ENCODE peak calls at places on chromosomes 12 and 14, in four cellular contexts. I is lower lobe of right lung; V is upper lobe of right lung; K is naive thymus-derived CD4-positive, alpha-beta T cell. Q is an unnamed sample.

GRCh38 chr14:36268957-36269734 is 51.3 kb downstream of the MBIP start:
- DNase-seq in V (no peak), K (no peak), I (peak; percentile 54), Q (no peak)

GRCh38 chr12:120352117-120352516 is 16.8 kb downstream of the MSI1 start:
- DNase-seq in I (no peak), K (no peak), V (no peak), Q (no peak)

GRCh38 chr14:75979071-75979571 is 2.7 kb downstream of the TGFB3 start:
- DNase-seq in V (no peak), I (no peak), K (no peak), Q (no peak)

GRCh38 chr12:132489602-132490239 is at the start of gene FBRSL1:
- DNase-seq in V (peak; percentile 94), K (peak; percentile 92), I (peak; percentile 94), Q (peak; percentile 92)

GRCh38 chr14:72527591-72527990 is 366.3 kb downstream of the DPF3 start:
- DNase-seq in K (no peak), I (no peak), V (no peak), Q (no peak)

GRCh38 chr12:103924761-103925641 is 5.2 kb upstream of the HSP90B1 start:
- DNase-seq in V (no peak), K (no peak), I (no peak), Q (no peak)

GRCh38 chr14:58587271-58587670 is 50.5 kb upstream of the DACT1 start:
- DNase-seq in K (no peak), V (no peak), I (no peak), Q (no peak)

GRCh38 chr12:57759360-57759980 is 4.6 kb downstream of the MARCHF9 start:
- DNase-seq in I (no peak), V (no peak), K (no peak), Q (no peak)

GRCh38 chr14:28780843-28781503 is 14.4 kb downstream of the FOXG1 start:
- DNase-seq in K (no peak), I (no peak), V (no peak), Q (no peak)

GRCh38 chr14:97187916-97188315 is 390.7 kb downstream of the VRK1 start:
- DNase-seq in V (no peak), I (no peak), K (no peak), Q (no peak)

GRCh38 chr14:72666610-72667009 is 227.3 kb downstream of the DPF3 start:
- DNase-seq in I (no peak), V (no peak), K (no peak), Q (no peak)

GRCh38 chr14:95620659-95621059 is 65.6 kb upstream of the TCL1B start:
- DNase-seq in I (no peak), V (no peak), K (no peak), Q (no peak)

GRCh38 chr12:68863109-68863770 is 55.3 kb downstream of the MDM2 start:
- DNase-seq in V (no peak), I (no peak), K (no peak), Q (no peak)

GRCh38 chr12:64744422-64745258 is 14.6 kb downstream of the GNS start:
- DNase-seq in K (no peak), I (no peak), V (no peak), Q (no peak)

GRCh38 chr12:31736472-31736871 is 7.7 kb upstream of the AMN1 start:
- DNase-seq in I (no peak), V (no peak), K (peak; percentile 91), Q (no peak)

GRCh38 chr12:2358986-2359658 is 306.3 kb downstream of the CACNA1C start:
- DNase-seq in K (no peak), V (no peak), I (no peak), Q (no peak)

GRCh38 chr14:90513151-90514014 is 116.6 kb downstream of the CALM1 start:
- DNase-seq in V (peak; percentile 90), I (peak; percentile 91), K (no peak), Q (peak; percentile 78)

GRCh38 chr14:79424462-79424861 is 786.8 kb downstream of the DIO2 start:
- DNase-seq in I (no peak), K (no peak), V (no peak), Q (no peak)

GRCh38 chr14:103817595-103817994 is 29.8 kb downstream of the PPP1R13B start:
- DNase-seq in V (no peak), I (no peak), K (no peak), Q (no peak)
- H3K27ac ChIP-seq in V (no peak overlapping the region), I (no peak overlapping the region), K (no peak overlapping the region), Q (no peak overlapping the region)

GRCh38 chr12:106022568-106023012 is 116.2 kb downstream of the NUAK1 start:
- DNase-seq in I (no peak), V (no peak), K (no peak), Q (no peak)
- H3K4me3 ChIP-seq in I (no peak overlapping the region), V (no peak overlapping the region), K (no peak overlapping the region), Q (no peak overlapping the region)

GRCh38 chr14:100449225-100449987 is 126.3 kb downstream of the SLC25A47 start:
- DNase-seq in I (no peak), V (no peak), K (no peak), Q (no peak)

GRCh38 chr14:100443643-100444042 is 120.5 kb downstream of the SLC25A47 start:
- DNase-seq in V (no peak), K (no peak), I (no peak), Q (no peak)

GRCh38 chr14:100448376-100448775 is 125.2 kb downstream of the SLC25A47 start:
- DNase-seq in K (no peak), I (no peak), V (no peak), Q (no peak)

GRCh38 chr14:100445436-100446088 is 122.4 kb downstream of the SLC25A47 start:
- DNase-seq in K (no peak), I (no peak), V (no peak), Q (no peak)

GRCh38 chr14:100446572-100446971 is 123.4 kb downstream of the SLC25A47 start:
- DNase-seq in V (no peak), I (no peak), K (no peak), Q (no peak)
- H3K27ac ChIP-seq in V (no peak overlapping the region), I (no peak overlapping the region), K (no peak overlapping the region), Q (no peak overlapping the region)

GRCh38 chr12:4807813-4808212 is 87.6 kb downstream of the GALNT8 start:
- DNase-seq in K (no peak), V (no peak), I (no peak), Q (no peak)

GRCh38 chr12:4810219-4810671 is 90.0 kb downstream of the GALNT8 start:
- DNase-seq in V (no peak), K (no peak), I (no peak), Q (no peak)

GRCh38 chr12:4809449-4810218 is 89.4 kb downstream of the GALNT8 start:
- DNase-seq in V (no peak), K (no peak), I (no peak), Q (no peak)

GRCh38 chr12:4807116-4807783 is 87.0 kb downstream of the GALNT8 start:
- DNase-seq in V (no peak), I (no peak), K (no peak), Q (no peak)

GRCh38 chr12:4809013-4809448 is 88.8 kb downstream of the GALNT8 start:
- DNase-seq in K (no peak), V (no peak), I (no peak), Q (peak; percentile 49)
- H3K4me3 ChIP-seq in K (no peak overlapping the region), V (peak overlapping the region; percentile 37), I (peak overlapping the region; percentile 40), Q (peak overlapping the region; percentile 29)

DNA sequence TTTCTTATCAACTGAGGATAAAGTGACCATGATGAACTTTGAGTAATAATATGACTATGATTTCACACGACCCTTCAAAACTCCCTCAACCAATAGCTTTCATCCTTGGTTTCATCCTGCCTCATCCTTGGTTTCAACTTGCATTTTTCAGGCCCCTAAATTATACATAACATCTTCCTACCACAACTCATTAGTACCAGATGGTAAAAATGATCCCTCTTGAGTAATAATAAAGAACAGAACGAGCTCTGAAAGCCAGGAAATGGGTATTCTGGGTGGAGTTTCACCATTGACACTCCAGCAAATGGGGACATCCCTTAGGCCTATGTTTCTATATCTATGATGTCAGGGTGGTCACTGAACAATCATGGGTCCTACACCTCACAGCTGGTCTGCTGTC is 72.1 kb upstream of the LMNTD1 start:
- DNase-seq in K (no peak), V (no peak), I (no peak), Q (no peak)
- H3K27ac ChIP-seq in K (no peak overlapping the region), V (no peak overlapping the region), I (no peak overlapping the region), Q (no peak overlapping the region)

GRCh38 chr12:102526701-102527100 is 46.3 kb upstream of the IGF1 start:
- DNase-seq in K (no peak), V (no peak), I (no peak), Q (no peak)
- H3K4me3 ChIP-seq in K (no peak overlapping the region), V (no peak overlapping the region), I (no peak overlapping the region), Q (no peak overlapping the region)

GRCh38 chr12:129949652-129950051 is 45.8 kb upstream of the TMEM132D start:
- DNase-seq in K (no peak), V (no peak), I (no peak), Q (no peak)
- H3K27ac ChIP-seq in K (no peak overlapping the region), V (no peak overlapping the region), I (no peak overlapping the region), Q (no peak overlapping the region)